ENCODE peak calls at places on chromosomes 3 and 15, in four cellular contexts. E is testis, O is GM23338, G is brain microvascular endothelial cell. X is an unnamed sample.

GRCh38 chr3:124824286-124824915 is 62.8 kb downstream of the ITGB5 start:
- DNase-seq in O (no peak), E (no peak), G (no peak), X (no peak)

GRCh38 chr3:11989383-11990050 is 14.7 kb upstream of the SYN2 start:
- DNase-seq in O (peak; percentile 14), G (no peak), E (peak; percentile 70), X (no peak)

GRCh38 chr3:99468918-99469317 is 169.5 kb upstream of the COL8A1 start:
- DNase-seq in G (no peak), E (no peak), O (no peak), X (peak; percentile 14)

GRCh38 chr15:73930790-73931281 is 4.6 kb downstream of the LOXL1 start:
- DNase-seq in G (no peak), E (no peak), O (no peak), X (peak; percentile 54)

GRCh38 chr15:62454567-62455172 is 289.6 kb upstream of the C2CD4B start:
- DNase-seq in G (peak; percentile 37), O (no peak), E (no peak), X (no peak)

GRCh38 chr3:169841171-169841570 is 28.5 kb upstream of the LRRC34 start:
- DNase-seq in O (no peak), E (no peak), G (no peak), X (peak; percentile 59)

GRCh38 chr3:12507871-12508281 is 23.6 kb downstream of the TSEN2 start:
- DNase-seq in O (no peak), G (peak; percentile 37), E (no peak), X (no peak)

GRCh38 chr15:96331942-96332853 is 1.7 kb downstream of the NR2F2 start:
- DNase-seq in O (peak; percentile 82), E (no peak), G (peak; percentile 35), X (peak; percentile 56)

GRCh38 chr15:29470794-29471193 is 201.2 kb upstream of the NSMCE3 start:
- DNase-seq in E (no peak), G (no peak), O (no peak), X (no peak)

DNA sequence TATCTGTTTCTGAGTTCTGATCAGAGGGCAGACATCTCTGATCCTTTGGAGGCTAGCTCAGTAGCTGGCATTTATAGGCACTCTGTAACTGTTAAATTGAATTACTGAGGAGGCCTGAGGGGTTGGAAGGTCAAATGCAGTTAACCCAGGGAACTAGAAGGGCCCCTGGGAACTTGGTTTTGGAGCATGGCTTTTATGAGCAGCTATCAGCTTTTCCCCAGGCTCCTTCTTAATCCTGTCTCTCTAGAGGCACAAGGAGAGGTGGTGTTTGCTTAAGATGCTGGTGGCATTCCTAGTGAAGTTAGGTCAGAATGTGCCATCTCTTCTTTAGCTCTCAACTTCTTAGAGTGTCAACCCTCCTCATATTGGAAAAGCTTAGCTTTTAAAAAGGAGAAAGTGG is 128.9 kb downstream of the LPP start:
- DNase-seq in O (no peak), G (no peak), E (no peak), X (no peak)
- H3K27ac ChIP-seq in O (no peak overlapping the region), G (no peak overlapping the region), E (no peak overlapping the region), X (no peak overlapping the region)

GRCh38 chr15:59339252-59339672 is 33.4 kb downstream of the MYO1E start:
- DNase-seq in E (no peak), G (peak; percentile 79), O (no peak), X (no peak)
- H3K27ac ChIP-seq in E (no peak overlapping the region), G (peak overlapping the region; percentile 45), O (no peak overlapping the region), X (no peak overlapping the region)

GRCh38 chr3:127764841-127765362 is 57.4 kb downstream of the MGLL start:
- DNase-seq in O (no peak), E (no peak), G (no peak), X (no peak)
- H3K27ac ChIP-seq in O (no peak overlapping the region), E (no peak overlapping the region), G (peak overlapping the region; percentile 27), X (no peak overlapping the region)

GRCh38 chr3:112362221-112362620 is 29.3 kb downstream of the CD200 start:
- DNase-seq in E (no peak), O (no peak), G (no peak), X (no peak)

GRCh38 chr3:112365636-112366035 is 32.7 kb downstream of the CD200 start:
- DNase-seq in E (no peak), G (peak; percentile 29), O (no peak), X (no peak)

GRCh38 chr3:112365035-112365434 is 32.1 kb downstream of the CD200 start:
- DNase-seq in E (no peak), G (no peak), O (no peak), X (no peak)

GRCh38 chr3:112364291-112364690 is 31.3 kb downstream of the CD200 start:
- DNase-seq in E (no peak), G (no peak), O (no peak), X (no peak)

DNA sequence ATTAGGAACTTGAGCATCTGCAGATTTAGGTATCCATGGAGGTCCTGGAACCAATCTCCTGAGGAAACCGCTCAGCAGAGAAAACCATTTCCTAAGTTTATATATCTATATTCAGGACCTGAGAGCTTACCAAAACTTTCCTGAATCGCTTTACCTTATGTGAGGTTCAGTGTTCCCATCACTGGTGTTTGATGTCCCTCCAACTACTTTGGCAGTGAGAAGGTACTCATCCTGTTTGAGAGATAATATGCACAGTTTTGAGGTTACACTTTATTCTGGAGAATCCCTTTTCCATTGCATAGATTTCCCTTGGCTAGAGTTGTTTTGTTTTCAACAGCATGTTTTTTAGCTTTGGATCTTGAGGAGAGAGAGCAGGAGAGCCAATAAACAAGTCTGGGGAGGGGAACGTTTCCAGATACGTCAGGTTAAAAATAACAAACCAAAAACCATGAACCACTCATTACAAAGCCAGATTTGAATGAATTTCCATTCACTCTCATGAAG is 33.5 kb downstream of the CD200 start:
- DNase-seq in G (no peak), O (no peak), E (no peak), X (no peak)
- H3K27ac ChIP-seq in G (no peak overlapping the region), O (peak overlapping the region; percentile 46), E (no peak overlapping the region), X (no peak overlapping the region)

DNA sequence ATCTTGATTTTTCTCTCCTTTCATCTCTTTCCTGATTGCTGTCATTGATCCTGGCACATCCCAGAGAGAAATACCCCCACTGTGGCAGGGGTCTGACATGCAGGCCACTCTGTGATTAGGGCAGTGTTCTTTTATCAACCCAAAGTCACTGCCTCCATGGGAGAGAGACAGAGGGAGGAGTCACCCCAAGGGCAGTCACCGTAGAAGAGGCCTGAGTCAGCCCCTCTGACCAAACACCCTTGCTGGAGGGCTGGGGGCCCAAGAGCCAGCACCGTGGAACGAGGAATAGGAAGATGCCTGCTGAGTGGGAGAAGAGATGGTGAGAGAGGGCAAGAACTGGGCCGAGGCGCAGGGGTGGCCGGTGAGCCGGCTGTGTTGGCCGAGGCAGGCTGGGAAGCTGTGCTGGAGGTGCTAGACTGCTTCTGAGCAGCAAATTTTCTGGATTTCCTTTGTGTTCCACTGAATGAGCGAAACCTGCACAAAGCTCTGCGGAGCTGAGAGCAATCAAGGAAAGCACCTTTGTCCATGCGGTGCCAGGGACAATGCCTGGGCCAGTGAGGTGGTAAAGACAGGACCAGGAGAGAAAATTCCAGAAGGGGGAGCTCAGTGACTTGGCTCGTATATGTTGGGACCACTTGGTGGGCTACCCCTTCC is 103.8 kb downstream of the ADCY5 start:
- DNase-seq in O (peak; percentile 27), E (no peak), G (no peak), X (no peak)
- H3K27ac ChIP-seq in O (peak overlapping the region; percentile 39), E (no peak overlapping the region), G (no peak overlapping the region), X (peak overlapping the region; percentile 58)

GRCh38 chr3:112111785-112112402 is 21.2 kb downstream of the GCSAM start:
- DNase-seq in E (peak; percentile 78), O (peak; percentile 93), G (peak; percentile 65), X (peak; percentile 80)
- H3K27ac ChIP-seq in E (no peak overlapping the region), O (no peak overlapping the region), G (no peak overlapping the region), X (no peak overlapping the region)

DNA sequence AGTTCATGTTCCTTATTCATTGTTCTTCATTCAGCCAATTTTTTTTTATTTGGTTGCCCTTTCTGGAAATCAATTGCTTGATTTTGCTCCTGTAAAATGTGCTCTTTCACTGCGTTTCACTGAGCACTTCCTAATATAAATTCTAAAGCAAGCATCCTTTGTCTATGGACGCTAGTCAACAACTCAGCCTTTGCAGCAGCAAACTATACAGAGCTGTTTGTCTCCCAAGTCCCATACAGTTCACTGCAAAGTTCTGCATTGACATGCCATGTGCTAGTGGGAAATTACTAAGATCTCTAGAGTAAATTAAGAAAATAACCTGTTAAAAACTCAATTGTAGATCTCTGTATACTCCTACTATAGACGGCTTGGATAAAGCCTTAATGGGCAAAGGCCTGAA is 130.1 kb upstream of the BHLHE40 start:
- DNase-seq in O (no peak), G (no peak), E (no peak), X (no peak)
- H3K27ac ChIP-seq in O (no peak overlapping the region), G (no peak overlapping the region), E (peak overlapping the region; percentile 7), X (no peak overlapping the region)

X was measured in cardiac muscle cell.